ENCODE peak calls at places on chromosome 20, in six cellular contexts. D, P, I, L, A and B are unnamed samples.

GRCh38 chr20:10412591-10413408 is 21.2 kb downstream of the MKKS start:
- DNase-seq in P (no peak), L (peak), I (no peak), A (no peak), D (peak), B (no peak)

GRCh38 chr20:17446171-17446570 is 85.0 kb downstream of the BFSP1 start:
- DNase-seq in I (no peak), P (no peak), A (no peak), L (no peak), D (no peak), B (no peak)

GRCh38 chr20:53138454-53139291 is 166.5 kb downstream of the TSHZ2 start:
- DNase-seq in I (no peak), D (peak), L (no peak), A (no peak), P (no peak), B (no peak)

GRCh38 chr20:38290829-38291581 is 13.0 kb upstream of the BPI start:
- DNase-seq in A (no peak), P (peak), L (peak), D (peak), I (no peak), B (no peak)

GRCh38 chr20:20452254-20452676 is 84.4 kb downstream of the INSM1 start:
- DNase-seq in A (peak), L (peak), D (peak), P (no peak), I (no peak), B (peak)

GRCh38 chr20:36975085-36975829 is 23.7 kb upstream of the SAMHD1 start:
- DNase-seq in D (no peak), I (no peak), P (no peak), A (no peak), L (no peak), B (no peak)

GRCh38 chr20:17635846-17636245 is 46.2 kb downstream of the RRBP1 start:
- DNase-seq in A (no peak), L (peak), I (no peak), P (no peak), D (no peak), B (no peak)

GRCh38 chr20:36796117-36796516 is 22.6 kb upstream of the DSN1 start:
- DNase-seq in I (no peak), D (no peak), P (no peak), L (no peak), A (no peak), B (no peak)